ENCODE peak calls at places on chromosomes 16 and 17, in five cellular contexts. S, Y, H, R and N are unnamed samples.

GRCh38 chr17:46943511-46944393 is 20.8 kb downstream of the GOSR2 start:
- DNase-seq in S (peak; percentile 17), Y (no peak), H (no peak), R (peak; percentile 25), N (no peak)

GRCh38 chr17:39582658-39583057 is 25.1 kb downstream of the NEUROD2 start:
- DNase-seq in S (no peak), Y (no peak), H (no peak), R (no peak), N (no peak)

GRCh38 chr16:23248261-23249194 is 53.6 kb upstream of the SCNN1B start:
- DNase-seq in S (no peak), Y (no peak), H (no peak), R (no peak), N (no peak)

GRCh38 chr16:83402160-83402794 is 405.5 kb upstream of the HSBP1 start:
- DNase-seq in S (no peak), Y (no peak), H (no peak), R (no peak), N (no peak)

GRCh38 chr17:29010586-29010985 is 4.8 kb upstream of the SEZ6 start:
- DNase-seq in S (no peak), Y (no peak), H (no peak), R (no peak), N (no peak)

GRCh38 chr17:20266806-20267458 is 200.4 kb downstream of the LGALS9B start:
- DNase-seq in S (peak; percentile 59), Y (no peak), H (no peak), R (peak; percentile 49), N (no peak)

GRCh38 chr16:65745-66144 is 6.7 kb downstream of the RHBDF1 start:
- DNase-seq in S (peak; percentile 71), Y (peak; percentile 78), H (peak; percentile 90), R (peak; percentile 63), N (peak; percentile 80)

GRCh38 chr16:30485818-30486436 is 13.4 kb downstream of the ITGAL start:
- DNase-seq in S (peak; percentile 4), Y (no peak), H (no peak), R (no peak), N (no peak)

GRCh38 chr16:8953064-8953463 is 10.6 kb downstream of the USP7 start:
- DNase-seq in S (no peak), Y (no peak), H (no peak), R (no peak), N (no peak)

GRCh38 chr16:88854306-88855111 is 2.2 kb downstream of the GALNS start:
- DNase-seq in S (no peak), Y (no peak), H (no peak), R (no peak), N (no peak)

GRCh38 chr17:43905985-43906852 is 1.1 kb downstream of the MPP2 start:
- DNase-seq in S (peak; percentile 55), Y (peak; percentile 83), H (peak; percentile 91), R (peak; percentile 16), N (peak; percentile 51)

GRCh38 chr17:65572581-65573282 is 11.3 kb upstream of the AXIN2 start:
- DNase-seq in S (no peak), Y (no peak), H (no peak), R (no peak), N (no peak)

GRCh38 chr17:82492647-82493516 is 26.6 kb upstream of the FOXK2 start:
- DNase-seq in S (peak; percentile 75), Y (no peak), H (no peak), R (peak; percentile 57), N (no peak)

GRCh38 chr16:87526238-87526947 is 33.6 kb upstream of the ZCCHC14 start:
- DNase-seq in S (no peak), Y (no peak), H (no peak), R (no peak), N (no peak)

GRCh38 chr16:67011274-67011673 is 17.7 kb upstream of the CBFB start:
- DNase-seq in S (no peak), Y (no peak), H (no peak), R (no peak), N (no peak)

GRCh38 chr16:80931985-80932720 is 74.5 kb downstream of the CMC2 start:
- DNase-seq in S (peak; percentile 50), Y (peak; percentile 62), H (peak; percentile 79), R (peak; percentile 51), N (peak; percentile 80)

GRCh38 chr16:85152414-85153030 is 40.2 kb upstream of the CIBAR2 start:
- DNase-seq in S (no peak), Y (no peak), H (no peak), R (no peak), N (peak; percentile 63)

GRCh38 chr17:78958556-78959191 is 21.0 kb downstream of the LGALS3BP start:
- DNase-seq in S (no peak), Y (no peak), H (no peak), R (no peak), N (no peak)

GRCh38 chr17:60601443-60602384 is 1.7 kb downstream of the PPM1D start:
- DNase-seq in S (peak; percentile 91), Y (peak; percentile 65), H (no peak), R (peak; percentile 74), N (no peak)

GRCh38 chr17:73223626-73224616 is 31.1 kb downstream of the COG1 start:
- DNase-seq in S (no peak), Y (no peak), H (no peak), R (no peak), N (no peak)

GRCh38 chr16:61887903-61888302 is 148.3 kb downstream of the CDH8 start:
- DNase-seq in S (no peak), Y (peak; percentile 4), H (no peak), R (peak; percentile 78), N (no peak)

GRCh38 chr17:60392845-60393702 is 1.1 kb upstream of the USP32 start:
- DNase-seq in S (peak; percentile 66), Y (peak; percentile 41), H (no peak), R (peak; percentile 67), N (peak; percentile 47)

GRCh38 chr16:67571464-67571863 is 9.1 kb downstream of the CTCF start:
- DNase-seq in S (no peak), Y (no peak), H (no peak), R (no peak), N (no peak)

GRCh38 chr17:83132251-83133081 is 53.1 kb downstream of the METRNL start:
- DNase-seq in S (no peak), Y (no peak), H (peak; percentile 51), R (no peak), N (peak; percentile 55)

GRCh38 chr17:53655591-53655990 is 167.1 kb upstream of the KIF2B start:
- DNase-seq in S (peak; percentile 27), Y (no peak), H (no peak), R (no peak), N (no peak)

GRCh38 chr16:61432421-61432820 is 603.8 kb downstream of the CDH8 start:
- DNase-seq in S (no peak), Y (no peak), H (no peak), R (peak; percentile 36), N (no peak)

GRCh38 chr16:68802190-68802589 is 41.1 kb upstream of the TANGO6 start:
- DNase-seq in S (no peak), Y (no peak), H (no peak), R (peak; percentile 84), N (no peak)

DNA sequence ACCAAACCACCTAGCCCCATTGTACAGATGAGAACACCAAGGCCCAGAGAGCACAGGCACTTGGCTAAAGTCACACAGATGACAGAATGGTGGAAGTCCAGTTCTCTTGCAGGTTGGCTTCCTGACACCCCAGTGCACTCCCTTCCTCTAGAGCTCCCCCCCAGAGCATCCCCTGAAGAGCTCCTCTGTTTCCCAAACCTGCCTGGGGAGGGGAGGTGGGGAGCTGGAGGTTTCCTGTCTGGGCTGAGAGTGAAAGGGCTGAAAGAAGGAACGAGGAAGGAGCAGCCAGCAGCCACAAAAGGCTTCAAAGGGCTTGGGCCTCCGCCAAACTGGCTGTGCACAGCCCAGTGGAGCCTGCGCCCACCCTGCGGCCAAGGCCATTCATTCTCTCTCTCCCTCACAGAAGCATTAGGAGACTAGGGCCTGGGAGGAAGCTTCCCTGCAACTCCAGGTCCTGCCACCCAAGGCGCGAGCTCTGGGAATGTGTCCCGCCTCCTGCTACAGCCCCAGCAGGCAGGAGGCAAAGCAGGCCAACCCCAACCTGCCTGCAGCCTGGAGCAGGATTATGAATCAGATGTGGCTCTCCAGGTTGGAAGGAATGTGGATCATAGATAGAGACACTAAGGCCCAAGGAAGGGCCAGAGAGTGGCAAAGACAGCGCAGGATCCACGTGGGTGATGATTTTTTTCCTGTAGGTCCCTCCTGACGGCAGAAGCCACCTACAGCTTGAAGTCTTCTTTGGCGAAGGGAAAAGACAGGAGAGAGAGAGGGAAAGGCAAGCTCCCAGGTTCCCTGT is 913 bp downstream of the SLC13A5 start:
- DNase-seq in S (no peak), Y (no peak), H (no peak), R (no peak), N (no peak)
- TF ChIP-seq CTCF in S (no peak), Y (no peak), H (no peak), R (no peak), N (no peak)

DNA sequence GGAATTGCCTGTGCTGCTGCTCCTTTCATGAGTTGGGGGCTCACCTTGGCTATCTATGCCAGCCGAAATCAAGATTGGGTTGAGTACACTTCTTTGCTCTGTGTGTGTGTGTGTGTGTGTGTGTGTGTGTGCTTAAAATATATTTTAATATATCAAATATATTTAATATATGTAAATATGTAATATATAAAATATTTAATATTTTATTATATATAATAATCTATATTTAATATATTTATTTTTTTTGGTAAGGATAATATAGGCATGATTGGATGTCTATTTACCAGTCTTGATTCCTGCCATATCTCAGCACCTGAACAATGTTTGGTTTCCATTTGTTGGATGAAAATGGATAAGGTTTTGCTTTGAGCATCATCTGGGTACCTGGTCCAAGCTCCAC is 399.3 kb downstream of the CA10 start:
- DNase-seq in S (no peak), Y (no peak), H (no peak), R (no peak), N (no peak)
- H3K27ac ChIP-seq in S (no peak overlapping the region), Y (no peak overlapping the region), H (no peak overlapping the region), R (no peak overlapping the region), N (no peak overlapping the region)

DNA sequence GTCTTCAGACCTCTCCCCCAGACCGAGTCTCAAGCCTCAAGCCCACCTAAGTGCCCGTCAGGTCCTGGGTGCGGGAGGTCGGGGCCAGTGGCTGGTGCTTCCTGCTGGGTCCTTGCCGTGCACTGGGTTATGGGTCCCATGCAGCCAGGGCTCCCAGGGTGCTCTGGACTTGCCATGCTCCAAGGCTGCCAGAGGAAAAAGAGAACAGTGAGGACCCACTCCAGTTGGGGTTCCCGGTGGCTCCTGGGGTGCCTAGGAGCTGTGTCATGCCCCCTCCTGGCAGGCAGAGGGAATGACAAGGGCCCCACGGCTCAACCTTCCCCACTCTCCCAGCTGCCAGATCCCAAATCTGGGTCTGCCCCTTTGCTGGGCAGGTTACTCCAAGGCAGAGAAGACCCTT is 3.8 kb downstream of the SNX20 start:
- DNase-seq in S (no peak), Y (no peak), H (peak; percentile 37), R (no peak), N (no peak)
- TF ChIP-seq CTCF in S (peak; percentile 34), Y (peak; percentile 54), H (no peak), R (peak; percentile 55), N (peak; percentile 62)

DNA sequence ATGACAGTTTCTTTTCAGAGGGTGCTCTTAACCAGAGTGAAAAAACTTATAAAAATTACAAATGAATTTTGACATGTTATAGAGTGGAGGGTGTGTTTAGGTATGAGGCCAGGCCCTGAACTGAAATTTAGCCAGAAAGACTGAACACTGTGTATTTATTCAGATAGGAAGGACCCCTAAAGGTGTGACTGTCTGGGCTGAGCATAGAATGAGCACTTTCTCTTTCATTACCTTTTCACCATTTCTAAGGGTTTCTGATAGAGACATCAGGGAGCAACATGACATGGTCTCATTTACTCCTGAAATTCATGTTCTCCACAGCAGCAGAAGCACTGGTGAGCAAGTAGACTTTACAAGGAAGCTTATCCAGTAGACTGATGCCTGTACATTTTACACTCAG is 32.9 kb downstream of the MRTFB start:
- DNase-seq in S (no peak), Y (no peak), H (no peak), R (no peak), N (no peak)
- H3K27ac ChIP-seq in S (no peak overlapping the region), Y (peak overlapping the region; percentile 40), H (no peak overlapping the region), R (no peak overlapping the region), N (peak overlapping the region; percentile 20)